ENCODE peak calls at places on chromosome 1, in four cellular contexts. T, I, M and E are unnamed samples.

GRCh38 chr1:34549199-34549598 is 205.6 kb upstream of the GJB5 start:
- DNase-seq in T (no peak), I (no peak), M (peak), E (peak)

GRCh38 chr1:7302873-7303272 is 468.2 kb upstream of the VAMP3 start:
- DNase-seq in T (no peak), I (peak), M (no peak), E (peak)

GRCh38 chr1:27567183-27567526 is 36.8 kb downstream of the AHDC1 start:
- DNase-seq in T (no peak), I (no peak), M (no peak), E (no peak)

GRCh38 chr1:7594714-7595295 is 176.3 kb upstream of the VAMP3 start:
- DNase-seq in T (no peak), I (no peak), M (no peak), E (no peak)

GRCh38 chr1:227470688-227471087 is 92.7 kb upstream of the ZNF678 start:
- DNase-seq in T (no peak), I (no peak), M (no peak), E (no peak)

GRCh38 chr1:232694475-232694874 is 64.5 kb upstream of the SIPA1L2 start:
- DNase-seq in T (no peak), I (no peak), M (no peak), E (no peak)

GRCh38 chr1:223084466-223084865 is 58.6 kb downstream of the TLR5 start:
- DNase-seq in T (no peak), I (no peak), M (no peak), E (peak)

GRCh38 chr1:156115514-156116374 is 1.2 kb downstream of the LMNA start:
- DNase-seq in T (peak), I (peak), M (no peak), E (peak)

GRCh38 chr1:206578115-206578935 is 33.9 kb downstream of the EIF2D start:
- DNase-seq in T (no peak), I (no peak), M (peak), E (peak)